ENCODE peak calls at places on chromosomes 2 and 18, in ten cellular contexts. H is dorsolateral prefrontal cortex; C is B cell; P is osteocyte; Y is PC-9; B is IMR-90; Q is foreskin fibroblast; Z is omental fat pad; E is A549; A is CD4-positive, alpha-beta T cell. S is an unnamed sample.

GRCh38 chr2:38293152-38293865 is 83.8 kb downstream of the ATL2 start:
- DNase-seq in H (no peak), C (no peak), P (no peak), Y (no peak), B (peak), Q (peak), Z (no peak), E (no peak), A (no peak), S (no peak)

GRCh38 chr2:50785781-50786180 is 246.2 kb downstream of the NRXN1 start:
- DNase-seq in H (no peak), C (no peak), P (no peak), Y (no peak), B (no peak), Q (no peak), Z (no peak), E (no peak), A (no peak), S (no peak)

GRCh38 chr2:167504695-167505094 is 616.4 kb downstream of the XIRP2 start:
- DNase-seq in H (no peak), C (no peak), P (no peak), Y (no peak), B (no peak), Q (no peak), Z (no peak), E (no peak), A (no peak), S (no peak)

GRCh38 chr2:236177967-236178909 is 10.1 kb upstream of the GBX2 start:
- DNase-seq in H (peak), C (no peak), P (peak), Y (peak), B (peak), Q (peak), Z (peak), E (peak), A (no peak), S (no peak)

GRCh38 chr18:22637787-22638186 is 220.1 kb upstream of the CTAGE1 start:
- DNase-seq in H (no peak), C (no peak), P (no peak), Y (no peak), B (peak), Q (peak), Z (no peak), E (peak), A (no peak), S (no peak)

GRCh38 chr2:59701271-59701994 is 852.0 kb downstream of the BCL11A start:
- DNase-seq in H (no peak), C (no peak), P (no peak), Y (no peak), B (no peak), Q (no peak), Z (no peak), E (no peak), A (no peak), S (no peak)

GRCh38 chr2:232604535-232604934 is 28.9 kb upstream of the EFHD1 start:
- DNase-seq in H (no peak), C (no peak), P (no peak), Y (no peak), B (no peak), Q (no peak), Z (no peak), E (no peak), A (no peak), S (no peak)

GRCh38 chr2:112548980-112549379 is 6.7 kb downstream of the POLR1B start:
- DNase-seq in H (no peak), C (no peak), P (no peak), Y (no peak), B (no peak), Q (no peak), Z (no peak), E (no peak), A (no peak), S (no peak)

GRCh38 chr2:241814571-241815476 is 5.8 kb downstream of the NEU4 start:
- DNase-seq in H (no peak), C (no peak), P (no peak), Y (no peak), B (no peak), Q (no peak), Z (no peak), E (no peak), A (no peak), S (no peak)

GRCh38 chr2:166135849-166136258 is 8.0 kb upstream of the SCN1A start:
- DNase-seq in H (no peak), C (no peak), P (no peak), Y (no peak), B (no peak), Q (no peak), Z (no peak), E (no peak), A (no peak), S (no peak)

GRCh38 chr18:32803571-32803970 is 30.7 kb upstream of the KLHL14 start:
- DNase-seq in H (no peak), C (peak), P (no peak), Y (no peak), B (no peak), Q (no peak), Z (no peak), E (no peak), A (no peak), S (no peak)

GRCh38 chr2:5052905-5053304 is 639.3 kb upstream of the SOX11 start:
- DNase-seq in H (no peak), C (no peak), P (no peak), Y (no peak), B (no peak), Q (no peak), Z (no peak), E (no peak), A (no peak), S (no peak)

GRCh38 chr2:219309278-219309677 is at the start of gene PTPRN:
- DNase-seq in H (peak), C (no peak), P (no peak), Y (no peak), B (peak), Q (peak), Z (no peak), E (no peak), A (no peak), S (peak)

GRCh38 chr2:145752091-145752806 is 1232.3 kb upstream of the ZEB2 start:
- DNase-seq in H (no peak), C (no peak), P (no peak), Y (peak), B (peak), Q (peak), Z (no peak), E (peak), A (no peak), S (peak)

GRCh38 chr2:77721593-77721992 is 199.4 kb upstream of the LRRTM4 start:
- DNase-seq in H (no peak), C (no peak), P (no peak), Y (no peak), B (no peak), Q (no peak), Z (no peak), E (no peak), A (no peak), S (no peak)

GRCh38 chr18:76709659-76710645 is 112.4 kb upstream of the ZNF236 start:
- DNase-seq in H (peak), C (peak), P (no peak), Y (peak), B (peak), Q (peak), Z (peak), E (peak), A (peak), S (peak)

GRCh38 chr18:26082475-26082874 is 7.9 kb downstream of the SS18 start:
- DNase-seq in H (no peak), C (no peak), P (no peak), Y (no peak), B (peak), Q (peak), Z (no peak), E (no peak), A (no peak), S (no peak)

GRCh38 chr2:45921921-45922320 is 270.4 kb downstream of the PRKCE start:
- DNase-seq in H (no peak), C (no peak), P (no peak), Y (no peak), B (no peak), Q (no peak), Z (no peak), E (no peak), A (no peak), S (no peak)

GRCh38 chr2:72781500-72781899 is 44.3 kb downstream of the EXOC6B start:
- DNase-seq in H (no peak), C (no peak), P (no peak), Y (no peak), B (no peak), Q (peak), Z (no peak), E (no peak), A (no peak), S (no peak)

GRCh38 chr18:69947361-69948106 is at the start of gene CD226:
- DNase-seq in H (no peak), C (no peak), P (no peak), Y (no peak), B (no peak), Q (no peak), Z (no peak), E (no peak), A (no peak), S (no peak)

GRCh38 chr2:130798472-130799221 is 38.1 kb upstream of the ARHGEF4 start:
- DNase-seq in H (peak), C (no peak), P (no peak), Y (no peak), B (no peak), Q (no peak), Z (no peak), E (no peak), A (no peak), S (no peak)

GRCh38 chr2:124112966-124113365 is 87.9 kb downstream of the CNTNAP5 start:
- DNase-seq in H (no peak), C (no peak), P (no peak), Y (no peak), B (peak), Q (peak), Z (no peak), E (no peak), A (no peak), S (no peak)

GRCh38 chr2:135317375-135317774 is 213.6 kb downstream of the ZRANB3 start:
- DNase-seq in H (no peak), C (no peak), P (no peak), Y (no peak), B (no peak), Q (no peak), Z (no peak), E (no peak), A (no peak), S (no peak)

GRCh38 chr2:127196998-127197397 is 23.1 kb downstream of the CYP27C1 start:
- DNase-seq in H (no peak), C (no peak), P (no peak), Y (peak), B (no peak), Q (no peak), Z (no peak), E (no peak), A (no peak), S (no peak)

GRCh38 chr18:31241900-31242409 is 76.0 kb upstream of the DSG1 start:
- DNase-seq in H (no peak), C (no peak), P (no peak), Y (peak), B (peak), Q (no peak), Z (no peak), E (peak), A (no peak), S (no peak)

GRCh38 chr2:216664593-216665034 is 30.7 kb downstream of the IGFBP5 start:
- DNase-seq in H (no peak), C (no peak), P (no peak), Y (peak), B (peak), Q (no peak), Z (no peak), E (no peak), A (no peak), S (no peak)
- TF ChIP-seq CTCF in H (no peak), C (no peak), P (no peak), Y (no peak), B (peak), Q (peak), Z (no peak), E (no peak), A (no peak), S (peak)

DNA sequence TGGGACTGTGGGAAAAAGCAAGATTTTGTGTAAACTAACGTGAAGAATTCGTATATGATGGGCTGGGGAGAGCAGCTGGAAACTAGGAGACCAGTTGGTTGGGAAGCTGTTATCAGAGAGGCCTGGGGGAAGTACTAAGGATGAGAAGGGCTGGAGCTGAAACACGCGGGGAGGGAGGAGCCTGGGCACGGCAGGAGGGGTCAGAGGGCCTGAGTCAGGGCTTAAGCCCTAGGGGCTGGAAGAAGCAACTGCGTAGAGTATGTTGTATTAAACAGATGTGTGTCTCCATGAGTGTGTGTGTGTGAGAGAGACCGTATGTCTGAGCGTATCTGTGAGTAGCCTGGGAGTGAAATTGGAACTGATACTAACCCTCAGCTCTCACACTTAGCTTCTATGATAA is 8.4 kb downstream of the POMC start:
- DNase-seq in H (no peak), C (no peak), P (no peak), Y (no peak), B (peak), Q (no peak), Z (no peak), E (peak), A (no peak), S (no peak)
- TF ChIP-seq CTCF in H (no peak), C (no peak), P (no peak), Y (no peak), B (no peak), Q (no peak), Z (no peak), E (no peak), A (no peak), S (no peak)

GRCh38 chr2:69013837-69014796 is 1.1 kb downstream of the ANTXR1 start:
- DNase-seq in H (no peak), C (no peak), P (no peak), Y (no peak), B (peak), Q (peak), Z (no peak), E (no peak), A (no peak), S (no peak)

GRCh38 chr2:69010437-69011194 is 2.4 kb upstream of the ANTXR1 start:
- DNase-seq in H (no peak), C (no peak), P (no peak), Y (peak), B (no peak), Q (no peak), Z (no peak), E (no peak), A (no peak), S (no peak)

GRCh38 chr2:69013123-69013836 is at the start of gene ANTXR1:
- DNase-seq in H (peak), C (no peak), P (peak), Y (peak), B (peak), Q (peak), Z (no peak), E (peak), A (no peak), S (peak)

GRCh38 chr2:69012310-69013122 is 463 bp upstream of the ANTXR1 start:
- DNase-seq in H (peak), C (peak), P (peak), Y (peak), B (peak), Q (peak), Z (peak), E (peak), A (peak), S (peak)

GRCh38 chr2:69011611-69012157 is 1.3 kb upstream of the ANTXR1 start:
- DNase-seq in H (no peak), C (no peak), P (no peak), Y (no peak), B (no peak), Q (no peak), Z (no peak), E (no peak), A (no peak), S (no peak)
- TF ChIP-seq CTCF in H (no peak), C (no peak), P (no peak), Y (no peak), B (no peak), Q (no peak), Z (no peak), E (no peak), A (no peak), S (no peak)

DNA sequence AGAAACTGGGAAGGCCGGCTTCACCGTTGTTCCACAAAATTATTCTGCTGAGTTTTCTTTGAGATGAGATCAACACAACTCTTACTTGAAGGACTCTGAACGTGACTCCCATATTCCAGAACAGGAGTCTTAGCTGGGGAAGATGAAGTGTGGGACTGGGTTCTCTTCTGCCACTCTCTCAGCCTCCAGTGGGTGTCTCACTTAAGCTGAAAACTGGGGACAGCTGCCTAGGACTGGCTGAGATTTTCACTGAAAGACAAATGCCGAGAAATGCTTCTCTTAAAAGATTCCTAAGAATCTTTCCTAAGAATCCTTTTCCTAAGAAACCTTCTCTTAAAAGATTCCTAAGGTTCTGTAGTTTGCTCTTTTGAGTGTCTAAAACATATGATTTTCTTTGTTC is 156.6 kb upstream of the LHCGR start:
- DNase-seq in H (no peak), C (no peak), P (no peak), Y (no peak), B (no peak), Q (no peak), Z (no peak), E (no peak), A (no peak), S (no peak)
- TF ChIP-seq CTCF in H (no peak), C (no peak), P (peak), Y (no peak), B (peak), Q (no peak), Z (no peak), E (no peak), A (no peak), S (peak)

DNA sequence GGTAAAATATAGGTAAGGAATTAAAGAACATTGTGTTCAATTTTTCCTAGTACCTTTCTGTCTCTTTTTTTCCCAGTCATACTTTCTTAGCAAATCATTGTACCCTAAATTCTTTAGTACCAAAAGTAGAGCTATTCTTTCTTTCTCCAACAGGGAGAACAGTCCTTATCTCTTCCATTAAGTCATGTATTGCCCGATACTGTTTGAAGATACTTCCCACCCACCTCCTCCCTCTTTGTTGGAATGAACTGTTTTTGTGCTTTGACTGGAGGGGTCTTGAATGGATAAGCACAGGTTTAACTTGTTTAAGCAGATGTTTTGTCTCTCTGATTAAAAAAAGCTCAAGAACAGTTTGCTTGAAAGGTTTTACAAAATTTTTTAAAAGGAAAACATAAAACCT is 41.3 kb downstream of the RAB10 start:
- DNase-seq in H (no peak), C (no peak), P (no peak), Y (no peak), B (no peak), Q (no peak), Z (no peak), E (no peak), A (no peak), S (no peak)
- TF ChIP-seq CTCF in H (no peak), C (no peak), P (no peak), Y (no peak), B (no peak), Q (no peak), Z (no peak), E (no peak), A (no peak), S (no peak)

GRCh38 chr2:27133905-27134780 is at the start of gene PREB:
- DNase-seq in H (peak), C (peak), P (peak), Y (peak), B (peak), Q (peak), Z (peak), E (peak), A (peak), S (peak)
- TF ChIP-seq CTCF in H (no peak), C (no peak), P (peak), Y (no peak), B (peak), Q (peak), Z (no peak), E (no peak), A (no peak), S (peak)

GRCh38 chr18:58091099-58091611 is 47.1 kb downstream of the NEDD4L start:
- DNase-seq in H (no peak), C (peak), P (no peak), Y (peak), B (no peak), Q (no peak), Z (no peak), E (no peak), A (no peak), S (no peak)
- TF ChIP-seq CTCF in H (no peak), C (no peak), P (no peak), Y (no peak), B (no peak), Q (no peak), Z (no peak), E (no peak), A (no peak), S (no peak)